ENCODE peak calls at places on chromosomes 11 and 22, in four cellular contexts. Z is astrocyte of the spinal cord, U is Caco-2, Q is Calu3. V is an unnamed sample.

GRCh38 chr11:91872216-91872615 is 352.4 kb upstream of the FAT3 start:
- DNase-seq in Q (no peak), U (no peak), Z (no peak), V (no peak)

GRCh38 chr22:38397189-38398097 is 57.6 kb downstream of the KCNJ4 start:
- DNase-seq in Q (peak; percentile 53), Z (peak; percentile 33), U (no peak), V (no peak)

GRCh38 chr11:105648762-105649161 is 38.9 kb downstream of the GRIA4 start:
- DNase-seq in U (no peak), Q (no peak), Z (no peak), V (no peak)

GRCh38 chr11:18408558-18409242 is 3.4 kb upstream of the LDHC start:
- DNase-seq in Q (no peak), U (no peak), Z (peak; percentile 15), V (no peak)

GRCh38 chr11:12238420-12238819 is 128.0 kb downstream of the MICAL2 start:
- DNase-seq in Z (no peak), U (no peak), Q (no peak), V (no peak)

GRCh38 chr22:49305215-49305965 is 522.3 kb downstream of the BRD1 start:
- DNase-seq in Z (no peak), U (peak; percentile 59), Q (peak; percentile 75), V (peak; percentile 91)

GRCh38 chr11:31369348-31370329 is at the start of the genes DCDC1 and DNAJC24:
- DNase-seq in U (peak; percentile 92), Q (peak; percentile 88), Z (peak; percentile 93), V (peak; percentile 90)

GRCh38 chr22:25357056-25357455 is 137.6 kb downstream of the CRYBB2 start:
- DNase-seq in Z (no peak), U (no peak), Q (no peak), V (no peak)

GRCh38 chr22:45680932-45681700 is 9.5 kb downstream of the ATXN10 start:
- DNase-seq in Z (peak; percentile 84), Q (no peak), U (no peak), V (no peak)

GRCh38 chr11:102338479-102339010 is 8.5 kb upstream of the BIRC2 start:
- DNase-seq in U (no peak), Z (no peak), Q (no peak), V (no peak)

GRCh38 chr11:76750067-76750466 is 33.1 kb upstream of the TSKU start:
- DNase-seq in Z (no peak), U (no peak), Q (no peak), V (no peak)

GRCh38 chr22:36510966-36511881 is 4.4 kb upstream of the FOXRED2 start:
- DNase-seq in Q (peak; percentile 46), Z (peak; percentile 51), U (peak; percentile 66), V (no peak)

GRCh38 chr11:65493367-65494176 is 5.3 kb upstream of the MALAT1 start:
- DNase-seq in Q (no peak), U (peak; percentile 85), Z (peak; percentile 91), V (no peak)

DNA sequence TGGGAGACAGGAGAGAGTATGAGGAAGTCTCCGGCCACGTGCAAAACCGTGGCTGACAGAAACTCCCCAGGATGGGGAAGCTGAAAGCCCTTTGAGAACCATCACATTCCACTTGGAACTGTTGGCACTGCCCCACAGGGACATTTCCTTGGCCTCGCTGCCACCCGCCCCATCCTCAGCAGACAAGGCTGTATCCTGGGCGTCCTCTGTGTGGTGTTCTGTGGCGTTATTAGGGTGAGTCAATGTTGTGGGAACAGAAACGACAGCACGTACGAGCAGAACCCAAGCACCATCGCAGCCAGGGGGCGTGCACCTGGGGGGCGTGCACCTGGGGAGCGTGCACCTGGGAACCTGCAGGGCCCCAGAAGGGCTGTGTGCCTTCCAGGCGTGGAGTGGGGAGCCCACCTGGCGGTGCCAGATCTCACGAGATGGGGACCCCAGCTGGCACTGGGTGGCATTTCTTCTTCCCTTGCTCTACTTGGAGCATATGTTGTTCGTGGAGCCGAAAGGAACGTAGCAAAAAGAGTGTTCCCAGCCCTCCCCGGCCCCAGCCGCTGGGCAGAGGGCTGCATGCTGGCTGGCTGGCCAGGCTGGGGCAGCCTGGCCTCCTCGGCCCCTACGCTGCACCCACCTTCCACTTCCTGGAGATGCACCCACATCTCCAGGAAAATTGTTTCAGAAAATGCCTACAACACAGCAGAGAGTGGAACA is 35.4 kb downstream of the NFAM1 start:
- DNase-seq in Z (no peak), U (no peak), Q (no peak), V (no peak)
- TF ChIP-seq CTCF in Z (no peak), U (peak; percentile 39), Q (no peak), V (no peak)

DNA sequence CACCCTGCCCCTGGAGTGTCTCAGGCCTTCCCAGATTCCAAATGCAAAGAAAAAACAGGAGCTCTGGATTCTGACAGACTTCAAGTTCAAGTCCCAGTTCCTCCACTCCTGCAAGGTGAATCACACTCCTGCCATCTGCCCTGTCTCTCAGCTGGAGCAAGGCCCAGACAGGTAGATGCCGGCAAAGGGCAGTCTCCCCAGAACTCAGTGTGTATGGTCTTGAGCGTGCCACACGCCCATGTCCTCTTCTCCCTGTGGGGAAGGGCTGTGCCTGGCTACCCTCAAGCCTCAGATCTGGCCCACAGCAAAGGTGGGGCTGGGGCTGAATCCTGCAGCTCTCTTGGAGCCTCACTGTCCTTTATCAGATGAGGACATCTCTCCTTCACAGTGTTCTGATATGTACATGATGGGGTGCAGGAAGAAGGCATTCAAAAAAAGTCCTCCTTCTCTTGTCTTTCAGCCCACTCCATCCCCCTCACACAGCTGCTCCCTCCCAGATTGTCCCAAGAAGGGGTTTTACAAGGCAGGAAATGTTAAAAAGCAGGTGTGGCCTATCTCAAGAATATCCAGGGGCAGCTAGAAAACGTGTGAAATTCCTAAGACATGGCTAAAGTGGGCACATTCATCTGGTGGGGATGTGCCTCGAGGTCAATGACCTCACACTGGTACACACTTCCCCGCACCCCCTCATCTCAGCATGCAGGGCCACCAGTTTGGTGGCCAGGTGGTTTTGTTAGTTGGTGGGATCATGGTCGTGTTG is 27.7 kb upstream of the ARFGAP3 start:
- DNase-seq in Z (no peak), U (no peak), Q (no peak), V (no peak)
- TF ChIP-seq CTCF in Z (no peak), U (no peak), Q (no peak), V (no peak)

DNA sequence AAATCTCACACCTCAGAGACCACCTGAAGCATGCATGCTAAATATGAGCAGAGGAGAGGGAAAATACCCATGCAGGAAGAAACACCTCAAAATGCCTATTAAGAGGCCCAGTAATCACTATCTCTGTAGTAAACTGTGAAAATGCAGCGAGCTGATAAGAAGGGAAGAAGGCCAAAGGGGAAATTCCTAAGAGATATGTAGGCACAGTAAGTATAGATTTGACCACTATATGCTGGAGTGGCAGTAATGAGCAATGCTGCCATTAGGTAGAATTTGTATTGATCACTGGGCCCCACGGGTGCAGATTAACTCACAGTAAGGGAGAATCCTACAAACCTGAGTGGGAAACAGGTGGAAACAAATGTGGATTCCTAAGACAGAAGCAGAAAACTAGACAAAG is 1813.1 kb upstream of the RAG2 start:
- DNase-seq in Z (no peak), Q (no peak), U (peak; percentile 31), V (no peak)
- TF ChIP-seq CTCF in Z (peak; percentile 2), Q (no peak), U (peak; percentile 35), V (peak; percentile 51)

GRCh38 chr11:26137651-26138050 is 194.3 kb upstream of the ANO3 start:
- DNase-seq in Q (no peak), U (no peak), Z (no peak), V (no peak)

GRCh38 chr11:26134053-26134452 is 197.9 kb upstream of the ANO3 start:
- DNase-seq in U (no peak), Z (no peak), Q (no peak), V (no peak)

GRCh38 chr11:26134481-26135355 is 197.2 kb upstream of the ANO3 start:
- DNase-seq in U (no peak), Q (peak; percentile 23), Z (peak; percentile 14), V (no peak)
- TF ChIP-seq CTCF in U (peak; percentile 49), Q (no peak), Z (peak; percentile 30), V (peak; percentile 66)

DNA sequence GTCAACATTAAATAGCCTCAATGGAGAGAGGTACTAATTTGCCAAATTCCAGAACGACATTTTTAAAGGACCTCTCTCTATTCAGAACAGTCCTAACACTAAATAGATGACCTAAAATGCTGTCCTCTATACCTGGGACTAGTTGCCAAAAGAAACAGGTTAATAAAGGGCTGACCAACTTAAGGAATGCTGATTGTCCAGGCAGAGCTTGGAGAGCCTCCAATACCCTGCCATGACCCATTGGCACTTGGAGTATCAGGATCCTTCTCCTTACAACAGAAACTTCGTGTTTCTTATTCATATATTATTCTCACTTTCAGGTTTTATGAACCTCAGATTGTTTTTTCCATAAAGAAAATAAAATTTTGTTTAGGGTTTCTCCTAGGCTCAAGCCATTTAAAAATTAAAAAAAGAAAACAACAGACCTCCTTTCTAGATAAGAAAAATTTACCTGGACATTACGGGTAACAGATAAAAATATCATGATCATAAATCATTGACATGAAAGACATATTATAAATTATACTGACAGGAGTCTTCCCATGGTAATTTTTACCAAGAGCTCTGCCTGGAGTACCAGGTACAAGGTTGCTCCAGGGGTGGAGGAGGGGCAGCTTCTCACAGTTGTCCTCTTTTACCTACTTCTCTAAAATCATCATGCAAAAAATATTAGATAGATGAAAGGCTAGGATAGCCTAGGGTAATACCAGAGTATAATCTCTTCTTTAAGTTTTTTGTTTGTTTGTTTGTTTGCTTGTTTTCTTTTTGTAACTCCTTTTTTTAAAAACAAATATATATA is 2.0 kb downstream of the LRRC4C start:
- DNase-seq in Z (no peak), U (no peak), Q (no peak), V (no peak)
- TF ChIP-seq CTCF in Z (no peak), U (no peak), Q (no peak), V (no peak)

GRCh38 chr22:31244943-31245451 is 32.9 kb downstream of the LIMK2 start:
- DNase-seq in U (no peak), Z (no peak), Q (no peak), V (no peak)

GRCh38 chr22:31244044-31244942 is 32.2 kb downstream of the LIMK2 start:
- DNase-seq in Z (peak; percentile 93), Q (peak; percentile 63), U (peak; percentile 77), V (no peak)

GRCh38 chr22:31241936-31242335 is 29.8 kb downstream of the LIMK2 start:
- DNase-seq in Z (peak; percentile 48), U (no peak), Q (no peak), V (no peak)

GRCh38 chr22:31241200-31241599 is 29.1 kb downstream of the LIMK2 start:
- DNase-seq in Q (peak; percentile 26), U (peak; percentile 54), Z (peak; percentile 49), V (no peak)

DNA sequence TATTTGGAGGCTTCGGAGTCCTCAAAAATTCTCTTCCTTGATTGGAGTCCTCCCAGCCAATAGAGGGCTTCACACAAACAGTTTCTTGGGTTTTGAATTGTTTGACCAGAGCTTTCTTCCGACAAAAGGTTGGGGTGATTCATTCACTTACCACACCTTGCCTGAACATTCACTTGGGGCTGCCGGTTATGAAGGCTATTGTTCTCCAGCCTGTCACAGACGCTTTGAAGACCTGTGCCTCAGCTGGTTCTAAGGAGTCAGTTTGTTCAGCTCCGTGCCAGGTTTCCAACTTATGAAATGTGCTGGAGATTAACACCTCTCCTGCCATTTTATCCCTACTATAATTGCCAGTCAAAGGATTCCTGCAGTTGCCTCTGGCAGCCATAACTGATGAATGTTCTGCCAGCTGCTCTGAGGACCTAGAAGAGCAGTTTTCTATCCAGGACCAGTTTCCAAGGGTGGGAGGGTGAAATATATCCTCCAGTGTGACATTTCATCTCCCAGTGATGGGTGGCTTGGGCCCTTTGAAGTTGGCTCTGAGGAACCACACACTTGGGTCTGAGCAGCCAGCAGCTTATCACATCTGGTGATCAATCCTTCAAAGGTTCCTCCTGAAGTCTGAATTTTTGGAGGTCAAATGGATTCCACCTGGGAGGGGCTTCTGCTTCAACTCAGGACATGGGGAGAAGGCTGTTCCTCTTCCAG is 31.4 kb downstream of the LIMK2 start:
- DNase-seq in Q (peak; percentile 56), U (peak; percentile 48), Z (peak; percentile 52), V (no peak)
- TF ChIP-seq CTCF in Q (no peak), U (peak; percentile 35), Z (no peak), V (no peak)

V was measured in type B pancreatic cell.